ENCODE peak calls at places on chromosomes 6 and 20, in four cellular contexts. D is coronary artery, U is WTC11, Q is endodermal cell. G is an unnamed sample.

GRCh38 chr6:136738178-136739057 is 53.9 kb downstream of the MAP3K5 start:
- DNase-seq in D (no peak), Q (no peak), U (no peak), G (peak)

GRCh38 chr6:1957746-1958145 is 287.7 kb downstream of the GMDS start:
- DNase-seq in U (no peak), D (no peak), Q (no peak), G (no peak)

GRCh38 chr6:31769684-31770371 is 7.3 kb downstream of the VWA7 start:
- DNase-seq in U (peak), D (no peak), Q (peak), G (peak)

GRCh38 chr6:82094166-82094806 is 153.3 kb downstream of the IBTK start:
- DNase-seq in Q (no peak), U (no peak), D (no peak), G (no peak)

GRCh38 chr6:57123111-57123510 is 33.1 kb downstream of the ZNF451 start:
- DNase-seq in U (no peak), Q (no peak), D (no peak), G (no peak)

GRCh38 chr6:150924808-150925654 is 59.5 kb downstream of the MTHFD1L start:
- DNase-seq in U (no peak), Q (no peak), D (peak), G (no peak)

GRCh38 chr6:111803804-111804203 is 69.4 kb downstream of the FYN start:
- DNase-seq in U (no peak), D (no peak), Q (no peak), G (no peak)

GRCh38 chr6:108029226-108029921 is 45.2 kb downstream of the OSTM1 start:
- DNase-seq in Q (no peak), U (no peak), D (no peak), G (no peak)

GRCh38 chr6:125481056-125481455 is 179.3 kb upstream of the HDDC2 start:
- DNase-seq in D (no peak), Q (no peak), U (no peak), G (no peak)

GRCh38 chr6:144259988-144260387 is 25.1 kb upstream of the UTRN start:
- DNase-seq in Q (no peak), U (no peak), D (no peak), G (no peak)
- TF ChIP-seq CTCF in Q (no peak), U (no peak), D (no peak), G (no peak)

GRCh38 chr6:30100585-30101422 is 12.1 kb downstream of the TRIM31 start:
- DNase-seq in U (peak), Q (peak), D (no peak), G (no peak)
- TF ChIP-seq CTCF in U (no peak), Q (peak), D (no peak), G (peak)

DNA sequence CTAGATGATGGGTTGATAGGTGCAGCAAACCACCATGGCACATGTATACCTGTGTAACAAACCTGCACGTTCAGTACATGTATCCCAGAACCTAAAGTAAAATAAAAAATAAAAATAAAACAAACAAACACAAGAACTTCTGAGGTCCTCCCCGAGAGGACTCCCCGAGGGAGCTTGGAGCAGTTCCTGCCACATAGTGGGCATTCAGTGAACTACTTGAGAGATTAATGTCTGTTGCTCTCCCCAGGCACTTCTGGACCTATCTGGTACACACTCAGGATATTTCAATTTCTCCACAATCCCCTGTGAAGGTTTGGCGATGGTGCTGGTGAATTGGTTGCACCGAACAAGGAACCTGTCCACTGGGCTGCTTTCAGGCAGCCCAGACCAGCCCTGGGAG is 311.2 kb downstream of the ESR1 start:
- DNase-seq in D (no peak), Q (no peak), U (no peak), G (no peak)
- TF ChIP-seq CTCF in D (no peak), Q (peak), U (no peak), G (peak)

DNA sequence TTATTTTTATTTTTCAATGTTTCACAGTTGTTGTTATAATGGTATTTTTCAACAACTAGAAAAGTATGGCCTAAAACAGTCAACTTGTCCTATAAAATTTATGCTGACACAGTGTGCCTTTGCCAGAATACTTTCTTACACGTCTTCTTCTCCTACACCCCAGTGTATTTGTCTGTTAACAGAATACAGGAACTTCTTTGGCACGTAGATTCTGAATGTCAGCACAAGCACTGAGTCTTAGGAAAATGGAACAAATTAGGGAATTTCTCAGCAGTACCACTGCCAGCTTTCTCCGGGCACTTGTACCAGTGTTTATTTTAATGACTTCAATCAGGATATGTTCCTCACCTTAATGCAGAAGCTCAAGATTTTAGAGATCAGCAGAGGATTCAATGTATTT is 26.7 kb upstream of the AKIRIN2 start:
- DNase-seq in Q (no peak), U (no peak), D (no peak), G (no peak)
- TF ChIP-seq CTCF in Q (no peak), U (no peak), D (no peak), G (no peak)

GRCh38 chr6:6588064-6588923 is at the start of gene LY86:
- DNase-seq in Q (no peak), U (no peak), D (no peak), G (no peak)
- TF ChIP-seq CTCF in Q (no peak), U (no peak), D (no peak), G (no peak)

DNA sequence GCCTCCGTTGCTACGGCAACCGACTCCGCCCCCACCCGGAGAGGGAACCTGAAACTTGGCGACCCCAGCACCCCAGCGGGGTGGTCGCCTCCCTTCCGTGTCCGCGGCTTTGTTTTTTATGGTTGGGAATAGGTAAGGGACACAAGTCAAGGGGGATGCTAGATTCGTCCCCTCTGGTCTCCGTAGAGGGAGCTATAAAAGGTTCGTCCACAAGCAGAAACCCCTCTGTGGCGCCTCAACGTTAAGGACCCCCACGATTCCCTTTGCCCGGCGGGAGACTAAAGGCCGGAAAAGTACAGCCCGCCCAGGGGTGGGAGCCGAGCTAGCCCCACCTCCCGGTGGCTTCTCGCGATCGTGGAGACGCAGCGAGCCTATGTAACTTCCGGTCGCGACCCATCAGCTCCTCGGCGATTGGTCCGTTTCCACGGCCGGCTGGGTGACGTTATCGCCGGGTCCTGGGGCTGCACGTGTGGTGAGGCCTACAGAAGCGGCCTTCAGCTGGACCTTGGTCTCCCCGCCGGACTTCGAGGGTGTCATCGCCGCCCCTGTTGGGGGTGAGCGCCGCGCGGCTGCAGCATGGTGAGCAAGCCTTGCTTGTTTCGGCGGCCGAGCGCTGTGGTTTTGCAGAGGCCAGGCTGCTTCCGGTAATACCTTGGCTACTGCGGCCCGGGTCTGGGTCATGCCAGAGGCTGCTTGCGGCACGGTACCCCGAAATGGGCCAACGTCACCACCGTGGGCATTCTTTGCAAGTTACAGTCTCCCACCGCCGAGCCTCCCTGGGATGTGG is at the start of gene LTV1:
- DNase-seq in D (peak), Q (peak), U (peak), G (peak)
- TF ChIP-seq CTCF in D (no peak), Q (no peak), U (no peak), G (peak)

DNA sequence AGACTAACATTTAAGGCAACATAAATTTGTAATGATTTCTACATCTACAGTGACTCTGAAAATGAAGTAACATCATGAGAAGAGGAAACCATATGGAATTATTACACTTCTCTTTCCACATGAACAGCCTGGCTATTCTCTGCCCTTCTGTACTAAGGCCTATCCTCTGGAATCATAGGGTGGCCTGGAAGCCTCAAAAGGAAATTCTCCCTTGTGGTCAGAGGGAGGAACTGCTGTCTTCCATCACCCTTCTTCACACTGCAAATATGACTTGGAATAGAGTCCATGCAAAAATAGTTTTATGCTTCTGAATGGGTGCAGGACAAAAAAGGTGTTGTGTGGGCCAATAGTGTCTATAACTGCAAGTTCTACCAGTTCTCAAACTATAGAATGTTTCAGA is 44.6 kb upstream of the SH3BGRL2 start:
- DNase-seq in U (no peak), Q (peak), D (no peak), G (peak)
- TF ChIP-seq CTCF in U (peak), Q (peak), D (no peak), G (peak)

GRCh38 chr20:21920231-21920630 is 214.8 kb downstream of the PAX1 start:
- DNase-seq in D (no peak), Q (no peak), U (no peak), G (no peak)

DNA sequence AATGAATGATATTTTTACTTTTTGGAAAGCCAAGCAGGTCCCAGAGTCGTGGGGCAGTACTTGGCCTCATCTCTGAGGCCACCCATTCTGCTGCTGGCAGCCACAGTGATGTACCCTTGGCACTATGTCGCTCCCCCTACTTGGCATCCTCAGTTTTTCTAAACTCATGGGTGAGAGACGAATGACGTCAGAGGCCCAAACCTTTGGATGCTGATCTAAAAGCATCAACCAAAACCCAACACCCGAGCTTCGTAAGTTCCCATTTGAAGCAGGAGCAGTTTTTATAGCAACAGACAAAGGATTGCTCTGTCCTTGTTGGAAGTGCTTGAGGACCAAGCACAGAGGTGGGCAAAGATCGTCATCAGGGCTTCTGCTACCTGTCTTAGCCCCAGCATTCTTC is 212.9 kb downstream of the PAX1 start:
- DNase-seq in D (no peak), Q (no peak), U (no peak), G (no peak)
- TF ChIP-seq CTCF in D (no peak), Q (no peak), U (no peak), G (no peak)